ENCODE peak calls at places on chromosomes 5 and 9, in six cellular contexts. S is endothelial cell of umbilical vein, I is A549, M is GM12878, P is K562, J is HepG2. L is an unnamed sample.

GRCh38 chr9:34664281-34665108 is 2.0 kb upstream of the CCL27 start:
- DNase-seq in S (peak; percentile 80), I (peak; percentile 94), M (no peak), P (peak; percentile 57), J (peak; percentile 67), L (peak; percentile 91)

GRCh38 chr9:120413121-120414048 is 166.6 kb downstream of the CDK5RAP2 start:
- DNase-seq in S (no peak), I (no peak), M (no peak), P (no peak), J (no peak), L (no peak)

GRCh38 chr9:123834218-123834906 is 95.6 kb downstream of the DENND1A start:
- DNase-seq in S (no peak), I (no peak), M (no peak), P (no peak), J (no peak), L (peak; percentile 34)

GRCh38 chr9:87537625-87538024 is 40.0 kb downstream of the DAPK1 start:
- DNase-seq in S (no peak), I (no peak), M (no peak), P (no peak), J (no peak), L (no peak)

GRCh38 chr5:176772271-176773210 is 37.8 kb upstream of the UNC5A start:
- DNase-seq in S (no peak), I (no peak), M (no peak), P (no peak), J (no peak), L (no peak)

GRCh38 chr5:45038366-45038987 is 229.7 kb downstream of the MRPS30 start:
- DNase-seq in S (peak; percentile 48), I (peak; percentile 3), M (no peak), P (peak; percentile 14), J (peak; percentile 14), L (peak; percentile 52)

GRCh38 chr5:7756453-7756852 is 94.5 kb downstream of the CFAP90 start:
- DNase-seq in S (no peak), I (no peak), M (no peak), P (no peak), J (no peak), L (peak; percentile 55)

GRCh38 chr9:133331221-133331620 is 4.8 kb downstream of the SURF6 start:
- DNase-seq in S (no peak), I (no peak), M (no peak), P (no peak), J (no peak), L (no peak)

DNA sequence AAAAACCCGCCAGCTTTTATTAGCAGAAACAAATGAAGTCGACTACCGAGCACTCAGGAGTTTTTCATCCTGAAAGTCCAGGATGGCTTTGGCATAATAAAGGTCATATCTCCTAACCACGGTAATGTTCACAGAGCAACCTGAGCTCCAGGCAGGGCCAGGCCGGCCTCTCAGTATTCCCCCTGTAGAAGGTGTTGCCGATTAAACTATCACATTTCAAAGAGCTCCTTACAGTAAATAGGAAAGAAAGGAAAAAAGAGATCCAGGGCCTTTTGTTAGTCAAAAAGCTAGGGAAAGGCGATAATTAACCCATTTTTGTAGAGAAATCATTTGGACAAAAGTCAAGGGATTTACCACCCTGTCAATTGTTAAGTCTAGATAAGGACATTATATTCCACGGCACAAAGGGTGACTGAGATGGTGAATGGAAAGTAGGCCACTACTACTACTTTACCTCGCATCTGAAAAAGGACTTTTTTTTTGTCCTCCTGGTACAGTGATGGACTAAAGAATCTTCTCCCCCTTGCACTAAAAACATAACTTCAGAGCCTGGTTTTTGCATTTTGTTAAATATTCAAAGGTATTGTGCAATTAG is 147.7 kb downstream of the EBF1 start:
- DNase-seq in S (no peak), I (no peak), M (no peak), P (no peak), J (no peak), L (no peak)
- TF ChIP-seq MAX in S (no peak), I (no peak), M (no peak), P (no peak), J (no peak), L (no peak)

GRCh38 chr5:80083115-80083890 is 48.2 kb downstream of the THBS4 start:
- DNase-seq in S (peak; percentile 64), I (peak; percentile 82), M (no peak), P (peak; percentile 63), J (peak; percentile 54), L (peak; percentile 69)
- TF ChIP-seq MYC in S (no peak), I (no peak), M (no peak), P (no peak), J (no peak), L (no peak)

GRCh38 chr9:111948958-111949357 is 52.3 kb downstream of the UGCG start:
- DNase-seq in S (no peak), I (no peak), M (no peak), P (no peak), J (no peak), L (no peak)

GRCh38 chr9:111955048-111955447 is 58.4 kb downstream of the UGCG start:
- DNase-seq in S (no peak), I (no peak), M (no peak), P (no peak), J (no peak), L (no peak)

GRCh38 chr9:111949919-111950318 is 53.3 kb downstream of the UGCG start:
- DNase-seq in S (peak; percentile 39), I (no peak), M (no peak), P (no peak), J (no peak), L (no peak)

GRCh38 chr9:111953444-111953843 is 56.8 kb downstream of the UGCG start:
- DNase-seq in S (no peak), I (no peak), M (no peak), P (no peak), J (no peak), L (peak; percentile 25)

DNA sequence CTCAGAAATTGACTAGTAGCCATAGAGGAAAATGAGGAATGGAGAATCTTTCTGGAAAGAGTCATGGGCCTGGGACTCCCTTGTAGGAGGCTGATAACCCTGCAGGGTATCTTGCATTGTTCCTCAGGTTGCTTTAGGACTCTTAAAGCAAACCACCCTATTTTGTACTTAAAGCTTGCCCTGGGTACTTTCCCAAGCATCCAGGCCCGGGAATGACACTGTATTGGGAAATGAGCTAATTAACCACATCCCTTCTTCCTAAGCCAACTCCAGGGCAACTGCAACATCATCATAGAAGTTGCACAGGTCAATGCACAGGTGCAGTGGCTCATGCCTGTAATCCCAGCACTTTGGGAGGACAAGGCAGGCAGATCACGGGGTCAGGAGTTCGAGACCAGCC is 55.9 kb downstream of the UGCG start:
- DNase-seq in S (peak; percentile 72), I (no peak), M (no peak), P (no peak), J (no peak), L (no peak)
- TF ChIP-seq MAX in S (no peak), I (no peak), M (no peak), P (no peak), J (no peak), L (no peak)

GRCh38 chr5:141319699-141320098 is 885 bp downstream of the TAF7 start:
- DNase-seq in S (no peak), I (no peak), M (no peak), P (no peak), J (no peak), L (no peak)
- TF ChIP-seq MYC in S (no peak), I (no peak), M (no peak), P (no peak), J (no peak), L (no peak)

GRCh38 chr5:168552146-168552545 is 23.0 kb downstream of the FBLL1 start:
- DNase-seq in S (peak; percentile 20), I (no peak), M (no peak), P (no peak), J (no peak), L (no peak)
- TF ChIP-seq MAX in S (no peak), I (no peak), M (no peak), P (no peak), J (no peak), L (no peak)

DNA sequence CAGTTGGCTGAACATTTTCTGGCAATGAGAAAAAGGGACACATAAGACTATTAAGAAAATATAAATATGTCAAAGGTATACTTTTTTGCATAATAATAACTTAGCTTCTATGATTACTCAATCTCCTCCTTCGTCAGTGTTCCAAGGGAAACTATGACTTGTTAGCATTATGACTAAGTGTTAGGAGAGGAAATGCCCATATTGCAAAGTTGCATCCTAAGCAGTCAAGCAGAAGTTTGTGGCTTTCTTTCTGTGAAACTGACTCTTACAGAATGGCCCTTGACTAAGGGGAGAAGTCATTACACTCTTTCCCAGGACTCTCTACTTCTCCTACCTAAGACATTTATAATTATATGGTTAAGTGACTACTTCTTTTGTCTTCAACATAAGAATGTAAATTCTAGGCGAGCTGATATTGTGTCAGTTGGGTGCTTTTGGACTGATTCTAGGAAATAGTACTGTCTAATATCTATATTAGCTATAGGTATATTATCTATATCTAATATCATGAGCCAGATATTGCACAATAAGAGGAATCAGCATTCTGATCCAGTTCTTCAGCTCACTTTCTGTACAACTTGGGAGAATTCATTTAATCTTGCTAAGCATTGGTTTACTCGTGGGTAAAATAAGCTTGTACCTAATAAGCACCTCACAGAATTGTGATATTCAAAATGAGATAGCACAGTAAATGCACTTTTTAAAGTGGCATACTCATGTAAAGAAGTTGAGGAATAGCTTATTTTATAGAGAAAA is 16.4 kb upstream of the SPINK6 start:
- DNase-seq in S (peak; percentile 84), I (no peak), M (no peak), P (no peak), J (no peak), L (peak; percentile 79)
- TF ChIP-seq MYC in S (no peak), I (no peak), M (no peak), P (no peak), J (no peak), L (no peak)

DNA sequence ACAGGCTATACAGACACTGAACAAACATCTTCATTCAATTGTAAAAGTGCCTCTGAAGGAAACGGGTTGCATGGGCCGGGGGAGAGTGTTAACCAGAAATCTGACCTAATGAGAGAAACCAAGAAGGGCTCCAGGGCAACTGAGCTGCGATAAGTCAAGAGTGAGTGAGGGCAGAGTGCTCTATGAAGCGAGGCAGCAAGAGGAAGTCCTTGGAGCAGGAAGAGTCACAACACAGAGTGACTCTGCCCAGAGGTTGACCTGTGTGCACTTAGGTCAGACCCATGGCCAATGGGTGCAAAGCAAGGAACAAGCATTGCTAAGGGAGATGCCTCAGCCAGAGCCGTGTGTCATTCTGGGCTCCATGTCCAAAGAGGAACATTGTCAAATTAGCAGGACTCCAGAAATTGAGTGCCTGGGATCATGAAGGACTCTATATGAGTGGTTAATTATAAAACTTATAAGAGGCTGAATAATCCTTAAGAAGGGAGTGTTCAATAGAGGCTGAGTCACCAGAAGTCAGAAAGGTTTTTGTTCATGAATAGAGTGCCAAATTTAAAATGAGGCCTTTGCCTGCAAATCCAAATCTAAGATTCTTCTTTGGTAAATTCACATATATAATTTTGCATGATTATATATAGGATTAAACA is 438.5 kb downstream of the MED10 start:
- DNase-seq in S (no peak), I (no peak), M (no peak), P (no peak), J (no peak), L (no peak)
- TF ChIP-seq MAX in S (no peak), I (no peak), M (no peak), P (no peak), J (no peak), L (no peak)